ENCODE peak calls at places on chromosome 22, in four cellular contexts. One of them, this sample, is unnamed.

GRCh38 chr22:46119729-46120419 is 30.5 kb upstream of the PPARA start:
- DNase-seq in IMR-90: peak
- DNase-seq in GM06990: no peak
- DNase-seq in OCI-LY7: no peak
- DNase-seq in this sample: no peak

GRCh38 chr22:39148727-39149535 is 3.5 kb downstream of the CBX7 start:
- DNase-seq in IMR-90: no peak
- DNase-seq in GM06990: peak
- DNase-seq in OCI-LY7: peak
- DNase-seq in this sample: peak

GRCh38 chr22:31296258-31296657 is 4.0 kb upstream of the PIK3IP1 start:
- DNase-seq in IMR-90: peak
- DNase-seq in GM06990: no peak
- DNase-seq in OCI-LY7: no peak
- DNase-seq in this sample: no peak

GRCh38 chr22:31647066-31647465 is 14.9 kb downstream of the PISD start:
- DNase-seq in IMR-90: no peak
- DNase-seq in GM06990: no peak
- DNase-seq in OCI-LY7: no peak
- DNase-seq in this sample: no peak

GRCh38 chr22:24495365-24495675 is 188 bp downstream of the UPB1 start:
- DNase-seq in IMR-90: no peak
- DNase-seq in GM06990: no peak
- DNase-seq in OCI-LY7: no peak
- DNase-seq in this sample: no peak

GRCh38 chr22:31646186-31647019 is 15.6 kb downstream of the PISD start:
- DNase-seq in IMR-90: peak
- DNase-seq in GM06990: no peak
- DNase-seq in OCI-LY7: no peak
- DNase-seq in this sample: no peak

GRCh38 chr22:42897960-42898359 is 40.9 kb upstream of the ARFGAP3 start:
- DNase-seq in IMR-90: no peak
- DNase-seq in GM06990: no peak
- DNase-seq in OCI-LY7: no peak
- DNase-seq in this sample: no peak

GRCh38 chr22:22673628-22674027 is 29.2 kb downstream of the GGTLC2 start:
- DNase-seq in IMR-90: no peak
- DNase-seq in GM06990: no peak
- DNase-seq in OCI-LY7: no peak
- DNase-seq in this sample: no peak

GRCh38 chr22:46450931-46451660 is 86.3 kb downstream of the CELSR1 start:
- DNase-seq in IMR-90: no peak
- DNase-seq in GM06990: no peak
- DNase-seq in OCI-LY7: no peak
- DNase-seq in this sample: no peak

GRCh38 chr22:23856721-23857605 is 712 bp upstream of the SLC2A11 start:
- DNase-seq in IMR-90: peak
- DNase-seq in GM06990: peak
- DNase-seq in OCI-LY7: peak
- DNase-seq in this sample: no peak

GRCh38 chr22:30235687-30236170 is 10.8 kb downstream of the LIF start:
- DNase-seq in IMR-90: peak
- DNase-seq in GM06990: no peak
- DNase-seq in OCI-LY7: no peak
- DNase-seq in this sample: no peak

GRCh38 chr22:36435516-36436415 is 45.7 kb downstream of the TXN2 start:
- DNase-seq in IMR-90: no peak
- DNase-seq in GM06990: peak
- DNase-seq in OCI-LY7: no peak
- DNase-seq in this sample: no peak

GRCh38 chr22:36339171-36340065 is 48.3 kb downstream of the MYH9 start:
- DNase-seq in IMR-90: peak
- DNase-seq in GM06990: no peak
- DNase-seq in OCI-LY7: no peak
- DNase-seq in this sample: no peak

GRCh38 chr22:20588843-20589581 is 81.6 kb downstream of the MED15 start:
- DNase-seq in IMR-90: no peak
- DNase-seq in GM06990: peak
- DNase-seq in OCI-LY7: no peak
- DNase-seq in this sample: no peak

GRCh38 chr22:29914991-29915390 is 32.0 kb downstream of the MTMR3 start:
- DNase-seq in IMR-90: no peak
- DNase-seq in GM06990: no peak
- DNase-seq in OCI-LY7: no peak
- DNase-seq in this sample: no peak

GRCh38 chr22:26321469-26321913 is 107.6 kb upstream of the ASPHD2 start:
- DNase-seq in IMR-90: peak
- DNase-seq in GM06990: no peak
- DNase-seq in OCI-LY7: no peak
- DNase-seq in this sample: no peak
- TF ChIP-seq CTCF in IMR-90: no peak
- TF ChIP-seq CTCF in GM06990: no peak
- TF ChIP-seq CTCF in OCI-LY7: no peak
- TF ChIP-seq CTCF in this sample: no peak

DNA sequence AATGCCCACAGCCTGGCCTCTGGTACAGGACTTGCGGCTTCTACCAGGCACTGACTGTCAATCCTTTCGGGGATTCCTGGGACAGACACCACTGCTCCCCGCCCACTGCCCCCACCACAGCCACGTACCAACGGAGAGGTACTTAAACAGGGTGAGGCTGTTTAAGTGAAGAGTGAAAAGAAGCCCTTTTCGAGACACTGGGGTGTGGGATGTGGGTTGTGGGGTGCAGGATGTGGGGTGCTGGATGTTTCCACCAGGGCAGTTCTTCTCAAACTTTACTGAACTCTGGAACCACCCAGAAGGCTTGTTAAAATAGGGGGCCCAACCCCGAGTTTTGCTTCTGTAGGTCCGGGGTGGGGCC is 34.2 kb upstream of the PRR5 start:
- DNase-seq in IMR-90: no peak
- DNase-seq in GM06990: no peak
- DNase-seq in OCI-LY7: no peak
- DNase-seq in this sample: no peak
- H3K4me3 ChIP-seq in IMR-90: peak
- H3K4me3 ChIP-seq in GM06990: no peak
- H3K4me3 ChIP-seq in OCI-LY7: no peak
- H3K4me3 ChIP-seq in this sample: no peak

GRCh38 chr22:37728620-37729019 is 31.8 kb downstream of the TRIOBP start:
- DNase-seq in IMR-90: no peak
- DNase-seq in GM06990: no peak
- DNase-seq in OCI-LY7: no peak
- DNase-seq in this sample: no peak

GRCh38 chr22:37725551-37726239 is 28.8 kb downstream of the TRIOBP start:
- DNase-seq in IMR-90: no peak
- DNase-seq in GM06990: no peak
- DNase-seq in OCI-LY7: no peak
- DNase-seq in this sample: no peak

GRCh38 chr22:37731804-37732471 is 35.1 kb downstream of the TRIOBP start:
- DNase-seq in IMR-90: no peak
- DNase-seq in GM06990: no peak
- DNase-seq in OCI-LY7: peak
- DNase-seq in this sample: peak

DNA sequence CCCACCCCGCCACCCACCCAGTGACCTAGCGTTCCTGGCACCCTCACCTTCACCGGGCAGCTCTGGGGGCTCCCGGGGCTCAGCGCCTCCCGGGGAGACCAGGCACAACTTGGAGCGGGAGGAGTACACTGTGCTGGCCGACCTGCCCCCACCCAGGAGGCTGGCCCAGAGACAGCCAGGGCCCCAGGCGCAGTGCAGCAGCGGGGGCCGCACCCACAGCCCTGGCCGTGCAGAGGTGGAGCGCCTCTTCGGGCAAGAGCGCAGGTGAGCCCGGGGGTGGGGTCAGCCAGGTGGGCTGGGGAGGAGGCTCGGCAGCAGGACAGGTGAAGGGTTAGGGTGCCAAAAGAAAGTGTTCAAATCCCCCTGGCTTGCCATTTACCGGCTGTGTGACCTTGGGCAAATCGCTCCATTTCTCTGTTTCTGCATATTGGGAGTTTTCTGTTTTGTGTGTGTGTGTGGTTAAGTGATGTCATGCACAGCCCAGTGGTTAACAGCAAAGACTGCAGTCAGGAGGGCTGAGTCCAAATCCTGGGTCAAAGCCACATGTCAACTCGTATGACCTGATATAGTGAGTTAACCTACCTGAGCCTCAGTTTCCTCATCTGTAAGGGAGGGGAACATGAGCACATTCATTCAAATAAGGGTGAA is 29.5 kb downstream of the TRIOBP start:
- DNase-seq in IMR-90: peak
- DNase-seq in GM06990: no peak
- DNase-seq in OCI-LY7: peak
- DNase-seq in this sample: peak
- TF ChIP-seq CTCF in IMR-90: peak
- TF ChIP-seq CTCF in GM06990: no peak
- TF ChIP-seq CTCF in OCI-LY7: peak
- TF ChIP-seq CTCF in this sample: no peak

GRCh38 chr22:50675553-50676199 is 3.1 kb downstream of the SHANK3 start:
- DNase-seq in IMR-90: no peak
- DNase-seq in GM06990: no peak
- DNase-seq in OCI-LY7: no peak
- DNase-seq in this sample: no peak
- H3K4me3 ChIP-seq in IMR-90: no peak
- H3K4me3 ChIP-seq in GM06990: no peak
- H3K4me3 ChIP-seq in OCI-LY7: no peak
- H3K4me3 ChIP-seq in this sample: no peak

DNA sequence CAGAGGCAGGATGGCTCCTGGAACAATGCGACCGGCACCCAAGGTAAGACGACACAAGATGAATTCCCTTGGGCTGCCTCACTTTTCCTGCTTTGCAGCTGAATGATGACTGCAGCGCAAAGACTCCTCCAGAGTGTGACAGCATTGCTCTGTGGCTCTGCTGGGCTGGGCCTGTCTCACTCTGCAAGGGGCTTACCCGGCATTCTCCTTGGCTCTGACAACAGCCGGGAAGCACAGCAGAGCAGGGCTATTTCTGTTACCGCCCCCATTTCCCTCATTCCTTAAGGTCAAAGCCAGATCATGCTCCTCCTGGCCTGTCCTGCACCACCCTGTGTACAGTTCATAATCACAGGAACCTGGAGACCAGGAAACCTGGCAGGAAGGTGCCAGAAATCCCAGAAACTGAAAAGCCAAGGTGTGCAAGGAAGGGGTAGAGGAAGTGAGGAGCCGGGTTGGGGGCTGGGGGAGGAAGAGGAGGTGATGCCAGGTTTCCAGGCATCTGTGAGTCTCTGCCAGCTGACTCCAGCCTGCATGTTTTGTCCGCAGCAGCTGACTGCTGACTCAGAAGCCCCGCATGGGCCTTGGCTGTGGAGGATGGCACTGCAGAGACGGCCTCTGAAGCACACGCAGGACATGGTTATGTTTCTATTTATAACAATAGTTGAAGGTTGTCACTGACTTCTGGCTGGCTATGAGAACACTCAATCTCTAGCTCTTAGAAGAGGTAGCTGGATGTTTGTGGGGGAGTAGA is 113.6 kb downstream of the MICAL3 start:
- DNase-seq in IMR-90: peak
- DNase-seq in GM06990: no peak
- DNase-seq in OCI-LY7: no peak
- DNase-seq in this sample: no peak
- TF ChIP-seq CTCF in IMR-90: peak
- TF ChIP-seq CTCF in GM06990: no peak
- TF ChIP-seq CTCF in OCI-LY7: no peak
- TF ChIP-seq CTCF in this sample: no peak

GRCh38 chr22:28810839-28811491 is 10.6 kb upstream of the XBP1 start:
- DNase-seq in IMR-90: no peak
- DNase-seq in GM06990: no peak
- DNase-seq in OCI-LY7: no peak
- DNase-seq in this sample: peak
- H3K4me3 ChIP-seq in IMR-90: no peak
- H3K4me3 ChIP-seq in GM06990: no peak
- H3K4me3 ChIP-seq in OCI-LY7: no peak
- H3K4me3 ChIP-seq in this sample: peak

GRCh38 chr22:33917744-33918406 is 2.4 kb downstream of the LARGE1 start:
- DNase-seq in IMR-90: peak
- DNase-seq in GM06990: no peak
- DNase-seq in OCI-LY7: peak
- DNase-seq in this sample: peak
- TF ChIP-seq CTCF in IMR-90: peak
- TF ChIP-seq CTCF in GM06990: peak
- TF ChIP-seq CTCF in OCI-LY7: peak
- TF ChIP-seq CTCF in this sample: peak

DNA sequence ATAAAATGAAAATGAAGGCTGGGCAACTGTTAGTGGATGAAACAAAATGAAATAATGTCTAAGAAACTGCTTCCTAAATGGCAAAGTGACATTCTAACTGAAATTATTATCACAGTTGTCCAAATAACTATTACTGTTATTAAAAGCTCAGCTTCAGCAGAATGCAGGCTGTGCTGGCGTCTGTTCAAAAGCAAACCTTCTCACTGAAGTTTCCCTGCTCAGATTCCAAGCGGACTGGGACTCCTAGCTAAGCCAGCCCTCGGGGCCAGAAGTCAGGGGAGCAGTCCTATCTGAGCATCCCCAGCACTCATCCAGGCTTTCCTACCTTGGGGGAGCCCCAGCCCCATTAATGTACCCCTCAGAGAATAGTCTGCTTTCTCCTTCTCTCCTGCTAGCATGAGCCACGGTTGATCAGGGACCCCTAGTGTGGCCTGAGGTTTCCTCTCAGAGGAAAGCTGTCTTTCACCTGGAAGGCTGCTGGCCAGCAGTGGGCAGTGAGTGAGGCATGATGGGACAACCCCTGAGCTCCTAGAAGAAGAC is 1167.3 kb downstream of the TBC1D22A start:
- DNase-seq in IMR-90: no peak
- DNase-seq in GM06990: no peak
- DNase-seq in OCI-LY7: no peak
- DNase-seq in this sample: no peak
- H3K4me3 ChIP-seq in IMR-90: no peak
- H3K4me3 ChIP-seq in GM06990: no peak
- H3K4me3 ChIP-seq in OCI-LY7: no peak
- H3K4me3 ChIP-seq in this sample: no peak